ENCODE peak calls at places on chromosomes 12 and 14, in nine cellular contexts. A is PC-9; Y is AG04450; V is left ventricle myocardium inferior; E is astrocyte of the spinal cord; M is neural progenitor cell; J is thoracic aorta; X is CD4-positive, CD25-positive, alpha-beta regulatory T cell; W is AG09309. D is an unnamed sample.

GRCh38 chr14:81435578-81436295 is 35.6 kb upstream of the STON2 start:
- DNase-seq in M (peak; percentile 88), V (peak; percentile 54), J (no peak), E (peak; percentile 24), X (no peak), W (no peak), Y (no peak), A (peak; percentile 14), D (no peak)

GRCh38 chr14:104104006-104104901 is 18.8 kb downstream of the ASPG start:
- DNase-seq in M (no peak), E (no peak), V (peak; percentile 10), X (no peak), J (no peak), Y (no peak), A (no peak), W (no peak), D (no peak)

GRCh38 chr12:24911284-24911791 is 37.6 kb downstream of the BCAT1 start:
- DNase-seq in Y (peak; percentile 89), X (no peak), J (no peak), E (peak; percentile 82), V (no peak), W (no peak), M (no peak), A (no peak), D (peak; percentile 59)

GRCh38 chr14:61940669-61941420 is 178.6 kb downstream of the SNAPC1 start:
- DNase-seq in W (no peak), M (peak; percentile 35), A (peak; percentile 41), X (no peak), V (no peak), J (no peak), E (no peak), Y (no peak), D (no peak)

GRCh38 chr12:9349888-9350885 is 142.0 kb upstream of the PZP start:
- DNase-seq in V (no peak), W (no peak), E (peak; percentile 22), Y (no peak), M (no peak), A (no peak), X (no peak), J (no peak), D (no peak)

GRCh38 chr14:54509546-54510501 is at the start of gene CGRRF1:
- DNase-seq in E (peak; percentile 99), V (peak; percentile 99), A (peak; percentile 98), Y (peak; percentile 96), W (peak; percentile 92), M (peak; percentile 98), J (peak; percentile 96), X (peak; percentile 93), D (peak; percentile 88)

GRCh38 chr12:8648598-8649205 is 13.9 kb downstream of the MFAP5 start:
- DNase-seq in X (no peak), M (no peak), Y (no peak), E (no peak), A (no peak), J (no peak), W (no peak), V (no peak), D (no peak)

GRCh38 chr14:71863049-71863448 is 69.2 kb upstream of the RGS6 start:
- DNase-seq in A (no peak), X (no peak), V (no peak), W (no peak), J (no peak), M (no peak), Y (no peak), E (no peak), D (no peak)

GRCh38 chr12:62808166-62808879 is 126.6 kb downstream of the PPM1H start:
- DNase-seq in X (no peak), E (no peak), M (no peak), Y (no peak), W (no peak), J (no peak), V (no peak), A (no peak), D (no peak)

GRCh38 chr12:98485792-98486347 is 29.5 kb upstream of the TMPO start:
- DNase-seq in X (no peak), E (no peak), A (no peak), M (no peak), W (no peak), V (no peak), J (no peak), Y (no peak), D (no peak)

GRCh38 chr12:5521456-5522325 is 89.8 kb downstream of the NTF3 start:
- DNase-seq in A (no peak), X (no peak), E (no peak), W (no peak), Y (no peak), V (no peak), J (no peak), M (no peak), D (no peak)

GRCh38 chr14:99736600-99737371 is 52.7 kb downstream of the CYP46A1 start:
- DNase-seq in J (no peak), V (peak; percentile 64), E (no peak), W (no peak), M (no peak), X (no peak), A (no peak), Y (no peak), D (no peak)
- H3K4me3 ChIP-seq in J (peak overlapping the region; percentile 81), V (peak overlapping the region; percentile 78), E (no peak overlapping the region), W (no peak overlapping the region), M (no peak overlapping the region), X (no peak overlapping the region), A (peak overlapping the region; percentile 49), Y (no peak overlapping the region), D (no peak overlapping the region)

GRCh38 chr12:64625243-64626077 is 15.2 kb downstream of the RASSF3 start:
- DNase-seq in V (peak; percentile 57), A (peak; percentile 72), X (no peak), J (peak; percentile 58), Y (peak; percentile 76), W (peak; percentile 47), E (peak; percentile 91), M (no peak), D (peak; percentile 67)
- H3K4me3 ChIP-seq in V (peak overlapping the region; percentile 55), A (peak overlapping the region; percentile 42), X (peak overlapping the region; percentile 83), J (peak overlapping the region; percentile 53), Y (peak overlapping the region; percentile 50), W (peak overlapping the region; percentile 5), E (peak overlapping the region; percentile 3), M (no peak overlapping the region), D (peak overlapping the region; percentile 34)

GRCh38 chr14:68210729-68211299 is 391.2 kb downstream of the RAD51B start:
- DNase-seq in A (peak; percentile 31), M (no peak), W (peak; percentile 76), E (peak; percentile 94), J (no peak), X (peak; percentile 2), V (no peak), Y (peak; percentile 92), D (peak; percentile 100)
- H3K4me3 ChIP-seq in A (no peak overlapping the region), M (no peak overlapping the region), W (no peak overlapping the region), E (no peak overlapping the region), J (peak overlapping the region; percentile 37), X (peak overlapping the region; percentile 80), V (peak overlapping the region; percentile 37), Y (peak overlapping the region; percentile 34), D (no peak overlapping the region)

GRCh38 chr12:10363665-10363921 is 26.2 kb downstream of the KLRK1 start:
- DNase-seq in V (no peak), X (no peak), A (no peak), W (no peak), E (no peak), M (no peak), J (no peak), Y (no peak), D (no peak)
- H3K4me3 ChIP-seq in V (peak overlapping the region; percentile 75), X (no peak overlapping the region), A (no peak overlapping the region), W (no peak overlapping the region), E (no peak overlapping the region), M (peak overlapping the region; percentile 1), J (peak overlapping the region; percentile 88), Y (peak overlapping the region; percentile 72), D (peak overlapping the region; percentile 58)

GRCh38 chr12:74535536-74535935 is 2.1 kb upstream of the ATXN7L3B start:
- DNase-seq in E (no peak), Y (no peak), A (no peak), V (no peak), W (no peak), M (no peak), J (no peak), X (no peak), D (no peak)

GRCh38 chr12:74526535-74526934 is 11.1 kb upstream of the ATXN7L3B start:
- DNase-seq in J (no peak), V (no peak), X (no peak), M (no peak), A (no peak), W (no peak), Y (no peak), E (no peak), D (no peak)

GRCh38 chr12:74527491-74527890 is 10.1 kb upstream of the ATXN7L3B start:
- DNase-seq in X (no peak), W (no peak), Y (no peak), E (no peak), M (no peak), V (no peak), J (no peak), A (no peak), D (no peak)

DNA sequence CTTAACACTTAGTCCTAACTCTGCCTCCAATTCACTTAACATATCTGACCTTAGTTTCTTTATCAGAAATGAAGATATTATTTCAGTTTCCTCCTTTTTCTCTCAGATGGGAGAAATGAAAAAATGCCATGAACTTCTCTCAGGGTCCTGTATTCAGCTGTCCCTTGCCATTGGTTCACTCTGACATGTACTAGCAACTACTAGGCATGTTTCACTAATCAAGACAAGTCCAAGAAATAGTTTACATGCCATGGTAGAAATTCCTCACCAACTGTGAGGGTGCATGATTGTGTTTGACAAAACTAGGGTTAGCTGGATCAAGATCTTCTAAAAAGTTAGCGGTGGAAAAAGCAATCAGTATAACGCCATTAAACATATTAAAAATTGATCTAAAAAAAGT is 7.0 kb upstream of the ATXN7L3B start:
- DNase-seq in W (no peak), V (no peak), J (no peak), Y (no peak), A (no peak), M (no peak), E (no peak), X (no peak), D (no peak)
- H3K4me3 ChIP-seq in W (no peak overlapping the region), V (no peak overlapping the region), J (no peak overlapping the region), Y (no peak overlapping the region), A (no peak overlapping the region), M (no peak overlapping the region), E (no peak overlapping the region), X (no peak overlapping the region), D (no peak overlapping the region)

GRCh38 chr14:101760138-101761011 is 1.1 kb upstream of the PPP2R5C start:
- DNase-seq in X (peak; percentile 93), M (peak; percentile 98), V (peak; percentile 99), J (peak; percentile 90), W (peak; percentile 92), E (peak; percentile 99), Y (peak; percentile 99), A (peak; percentile 99), D (peak; percentile 90)
- H3K4me3 ChIP-seq in X (peak overlapping the region; percentile 70), M (peak overlapping the region; percentile 74), V (peak overlapping the region; percentile 100), J (peak overlapping the region; percentile 88), W (peak overlapping the region; percentile 76), E (peak overlapping the region; percentile 81), Y (peak overlapping the region; percentile 97), A (peak overlapping the region; percentile 42), D (peak overlapping the region; percentile 20)

DNA sequence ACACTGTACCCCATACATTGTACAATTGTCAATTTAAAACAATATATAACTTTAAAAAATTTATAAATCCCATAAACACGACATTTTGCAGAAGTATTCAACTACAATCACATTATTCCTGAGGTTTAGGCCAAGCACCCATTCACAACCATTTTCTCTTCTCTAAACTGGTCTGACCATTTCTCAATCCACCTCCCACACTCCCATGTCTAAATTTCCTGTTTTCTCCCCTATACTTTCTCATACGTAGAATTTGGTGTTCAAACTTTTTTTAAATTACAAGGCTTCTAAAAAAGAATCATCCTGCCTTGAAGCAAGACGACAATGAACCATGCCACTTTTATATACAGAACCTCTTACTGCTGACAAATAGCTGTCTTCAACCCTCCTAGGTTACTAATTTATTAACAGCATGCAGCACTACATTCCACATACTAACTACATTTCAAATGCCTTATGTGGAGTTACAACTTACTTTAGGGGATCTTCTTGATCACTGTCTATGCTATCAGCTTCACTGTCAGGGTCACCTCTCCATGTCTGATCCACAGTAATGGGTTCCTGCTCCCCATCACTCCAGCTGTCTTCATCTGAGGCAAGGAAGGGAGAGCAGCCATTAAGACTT is 3.4 kb downstream of the KANSL2 start:
- DNase-seq in M (no peak), Y (no peak), J (no peak), X (no peak), A (no peak), W (no peak), E (no peak), V (no peak), D (no peak)
- H3K4me3 ChIP-seq in M (peak overlapping the region; percentile 82), Y (peak overlapping the region; percentile 8), J (no peak overlapping the region), X (peak overlapping the region; percentile 79), A (no peak overlapping the region), W (no peak overlapping the region), E (no peak overlapping the region), V (peak overlapping the region; percentile 99), D (peak overlapping the region; percentile 95)